ENCODE peak calls at places on chromosomes 5 and 9, in five cellular contexts. K is brain microvascular endothelial cell, M is activated gamma-delta T cell, Z is HFFc6, Q is gastrocnemius medialis. D is an unnamed sample.

GRCh38 chr5:19739691-19740090 is 248.3 kb downstream of the CDH18 start:
- DNase-seq in M (no peak), Q (no peak), K (no peak), Z (no peak), D (no peak)

GRCh38 chr5:136799806-136800372 is 434.5 kb upstream of the TRPC7 start:
- DNase-seq in K (no peak), M (no peak), Z (peak), Q (no peak), D (no peak)

GRCh38 chr9:73280113-73280512 is 128.4 kb downstream of the ANXA1 start:
- DNase-seq in Q (no peak), Z (no peak), M (no peak), K (no peak), D (no peak)

GRCh38 chr5:9596256-9596655 is 33.9 kb downstream of the TAS2R1 start:
- DNase-seq in M (no peak), Z (no peak), Q (no peak), K (no peak), D (no peak)

GRCh38 chr5:27158171-27158570 is 119.8 kb upstream of the CDH9 start:
- DNase-seq in Z (no peak), M (no peak), K (no peak), Q (no peak), D (no peak)

GRCh38 chr5:116046823-116047222 is 14.6 kb downstream of the ARL14EPL start:
- DNase-seq in Q (no peak), Z (no peak), K (no peak), M (no peak), D (no peak)

GRCh38 chr9:129933215-129933614 is 98.0 kb downstream of the USP20 start:
- DNase-seq in Z (no peak), Q (no peak), K (no peak), M (no peak), D (no peak)

GRCh38 chr5:150189728-150190502 is at the start of gene SLC6A7:
- DNase-seq in K (no peak), Z (no peak), M (no peak), Q (no peak), D (no peak)

GRCh38 chr5:141637693-141638419 is 1.1 kb downstream of the RELL2 start:
- DNase-seq in Q (peak), Z (no peak), M (peak), K (peak), D (peak)

GRCh38 chr5:15366676-15367391 is 133.1 kb upstream of the FBXL7 start:
- DNase-seq in Z (no peak), Q (no peak), K (peak), M (no peak), D (no peak)

GRCh38 chr9:108776920-108777650 is 78.7 kb downstream of the ACTL7B start:
- DNase-seq in Q (no peak), M (no peak), K (peak), Z (no peak), D (no peak)

GRCh38 chr5:122985954-122986721 is 50.4 kb downstream of the PPIC start:
- DNase-seq in Z (no peak), Q (no peak), M (no peak), K (no peak), D (no peak)

GRCh38 chr9:113661074-113661473 is 197.5 kb downstream of the RGS3 start:
- DNase-seq in K (no peak), Z (no peak), M (no peak), Q (no peak), D (no peak)

GRCh38 chr5:190366-191035 is 794 bp upstream of the LRRC14B start:
- DNase-seq in M (no peak), Q (peak), Z (no peak), K (no peak), D (no peak)

GRCh38 chr5:157502143-157502647 is 42.2 kb downstream of the NIPAL4 start:
- DNase-seq in K (peak), Z (no peak), Q (no peak), M (no peak), D (no peak)

GRCh38 chr9:133545494-133546286 is 11.2 kb downstream of the ADAMTSL2 start:
- DNase-seq in Q (no peak), M (no peak), Z (no peak), K (no peak), D (no peak)

GRCh38 chr5:107472620-107473064 is 198.1 kb downstream of the EFNA5 start:
- DNase-seq in Q (no peak), K (no peak), Z (no peak), M (no peak), D (no peak)

GRCh38 chr5:158203256-158203655 is 344.3 kb upstream of the CLINT1 start:
- DNase-seq in M (no peak), Q (no peak), K (no peak), Z (no peak), D (no peak)

GRCh38 chr9:35996358-35996970 is 38.5 kb upstream of the OR2S2 start:
- DNase-seq in Q (no peak), Z (peak), K (peak), M (no peak), D (no peak)

GRCh38 chr5:94992325-94992724 is 292.6 kb downstream of the MCTP1 start:
- DNase-seq in K (no peak), Z (no peak), Q (no peak), M (no peak), D (no peak)

GRCh38 chr5:79544136-79544535 is 30.2 kb upstream of the HOMER1 start:
- DNase-seq in K (no peak), M (no peak), Z (no peak), Q (no peak), D (no peak)

GRCh38 chr5:114192108-114192507 is 169.8 kb upstream of the KCNN2 start:
- DNase-seq in K (peak), Q (no peak), Z (peak), M (no peak), D (no peak)